ENCODE peak calls at places on chromosomes 1 and 21, in four cellular contexts. One of them, this sample, is unnamed.
A peak's percentile ranks its signal among the peaks of the same experiment; 100 is the strongest.

GRCh38 chr1:6599141-6599975 is 3.3 kb downstream of the KLHL21 start:
- DNase-seq in K562: no peak
- DNase-seq in mesenchymal stem cell: no peak
- DNase-seq in fibroblast of lung: peak; percentile 23
- DNase-seq in this sample: peak; percentile 48

GRCh38 chr1:82152356-82153281 is 351.9 kb downstream of the ADGRL2 start:
- DNase-seq in K562: no peak
- DNase-seq in mesenchymal stem cell: no peak
- DNase-seq in fibroblast of lung: no peak
- DNase-seq in this sample: no peak

GRCh38 chr1:57889686-57890360 is 466.0 kb upstream of the DAB1 start:
- DNase-seq in K562: no peak
- DNase-seq in mesenchymal stem cell: no peak
- DNase-seq in fibroblast of lung: peak; percentile 25
- DNase-seq in this sample: peak; percentile 42

GRCh38 chr1:174465855-174466254 is 18.1 kb downstream of the GPR52 start:
- DNase-seq in K562: no peak
- DNase-seq in mesenchymal stem cell: no peak
- DNase-seq in fibroblast of lung: no peak
- DNase-seq in this sample: no peak

GRCh38 chr1:31198150-31198549 is 41.5 kb downstream of the NKAIN1 start:
- DNase-seq in K562: no peak
- DNase-seq in mesenchymal stem cell: no peak
- DNase-seq in fibroblast of lung: no peak
- DNase-seq in this sample: peak; percentile 23

GRCh38 chr1:222163895-222164294 is 384.0 kb downstream of the HHIPL2 start:
- DNase-seq in K562: no peak
- DNase-seq in mesenchymal stem cell: no peak
- DNase-seq in fibroblast of lung: no peak
- DNase-seq in this sample: no peak

GRCh38 chr1:175984813-175985212 is 222.3 kb downstream of the COP1 start:
- DNase-seq in K562: no peak
- DNase-seq in mesenchymal stem cell: no peak
- DNase-seq in fibroblast of lung: no peak
- DNase-seq in this sample: no peak

GRCh38 chr1:89754518-89754917 is 66.3 kb upstream of the LRRC8D start:
- DNase-seq in K562: no peak
- DNase-seq in mesenchymal stem cell: peak; percentile 59
- DNase-seq in fibroblast of lung: peak; percentile 85
- DNase-seq in this sample: peak; percentile 58

GRCh38 chr1:34656706-34657105 is 98.1 kb upstream of the GJB5 start:
- DNase-seq in K562: no peak
- DNase-seq in mesenchymal stem cell: no peak
- DNase-seq in fibroblast of lung: no peak
- DNase-seq in this sample: no peak

GRCh38 chr21:36835383-36835795 is 131.1 kb downstream of the HLCS start:
- DNase-seq in K562: no peak
- DNase-seq in mesenchymal stem cell: no peak
- DNase-seq in fibroblast of lung: no peak
- DNase-seq in this sample: peak; percentile 37

GRCh38 chr1:7101187-7101586 is 315.9 kb downstream of the CAMTA1 start:
- DNase-seq in K562: no peak
- DNase-seq in mesenchymal stem cell: no peak
- DNase-seq in fibroblast of lung: no peak
- DNase-seq in this sample: no peak

GRCh38 chr1:163267962-163268361 is 53.8 kb upstream of the NUF2 start:
- DNase-seq in K562: no peak
- DNase-seq in mesenchymal stem cell: peak; percentile 4
- DNase-seq in fibroblast of lung: no peak
- DNase-seq in this sample: no peak

GRCh38 chr1:9313576-9313975 is 20.9 kb downstream of the SPSB1 start:
- DNase-seq in K562: no peak
- DNase-seq in mesenchymal stem cell: no peak
- DNase-seq in fibroblast of lung: no peak
- DNase-seq in this sample: no peak

GRCh38 chr1:102183711-102184110 is 187.0 kb upstream of the OLFM3 start:
- DNase-seq in K562: no peak
- DNase-seq in mesenchymal stem cell: no peak
- DNase-seq in fibroblast of lung: no peak
- DNase-seq in this sample: no peak

GRCh38 chr1:99751877-99752504 is 14.4 kb downstream of the FRRS1 start:
- DNase-seq in K562: no peak
- DNase-seq in mesenchymal stem cell: no peak
- DNase-seq in fibroblast of lung: no peak
- DNase-seq in this sample: no peak

GRCh38 chr1:177983824-177984528 is 14.1 kb upstream of the SEC16B start:
- DNase-seq in K562: no peak
- DNase-seq in mesenchymal stem cell: peak; percentile 91
- DNase-seq in fibroblast of lung: peak; percentile 97
- DNase-seq in this sample: peak; percentile 97

GRCh38 chr21:28308516-28308915 is 684.2 kb downstream of the LTN1 start:
- DNase-seq in K562: no peak
- DNase-seq in mesenchymal stem cell: no peak
- DNase-seq in fibroblast of lung: no peak
- DNase-seq in this sample: peak; percentile 62

GRCh38 chr1:182725264-182725965 is 41.0 kb upstream of the RGS8 start:
- DNase-seq in K562: no peak
- DNase-seq in mesenchymal stem cell: peak; percentile 11
- DNase-seq in fibroblast of lung: peak; percentile 27
- DNase-seq in this sample: no peak

GRCh38 chr1:16028237-16029002 is 6.6 kb downstream of the CLCNKA start:
- DNase-seq in K562: no peak
- DNase-seq in mesenchymal stem cell: no peak
- DNase-seq in fibroblast of lung: no peak
- DNase-seq in this sample: no peak

GRCh38 chr21:38806942-38807284 is 1.2 kb downstream of the ETS2 start:
- DNase-seq in K562: no peak
- DNase-seq in mesenchymal stem cell: no peak
- DNase-seq in fibroblast of lung: no peak
- DNase-seq in this sample: peak; percentile 76

GRCh38 chr1:16955186-16955585 is 25.2 kb downstream of the MFAP2 start:
- DNase-seq in K562: no peak
- DNase-seq in mesenchymal stem cell: no peak
- DNase-seq in fibroblast of lung: no peak
- DNase-seq in this sample: no peak

GRCh38 chr21:33433425-33434114 is 30.4 kb downstream of the IFNGR2 start:
- DNase-seq in K562: no peak
- DNase-seq in mesenchymal stem cell: no peak
- DNase-seq in fibroblast of lung: no peak
- DNase-seq in this sample: no peak

GRCh38 chr1:15411593-15412487 is 2.2 kb downstream of the EFHD2 start:
- DNase-seq in K562: no peak
- DNase-seq in mesenchymal stem cell: peak; percentile 78
- DNase-seq in fibroblast of lung: peak; percentile 53
- DNase-seq in this sample: peak; percentile 35

GRCh38 chr1:21913763-21914162 is 23.3 kb downstream of the HSPG2 start:
- DNase-seq in K562: no peak
- DNase-seq in mesenchymal stem cell: no peak
- DNase-seq in fibroblast of lung: no peak
- DNase-seq in this sample: peak; percentile 47

GRCh38 chr1:215523128-215523861 is 43.8 kb upstream of the KCTD3 start:
- DNase-seq in K562: no peak
- DNase-seq in mesenchymal stem cell: peak; percentile 37
- DNase-seq in fibroblast of lung: peak; percentile 67
- DNase-seq in this sample: peak; percentile 52

GRCh38 chr21:41135715-41136114 is 32.2 kb upstream of the BACE2 start:
- DNase-seq in K562: no peak
- DNase-seq in mesenchymal stem cell: no peak
- DNase-seq in fibroblast of lung: no peak
- DNase-seq in this sample: no peak
- H3K9ac ChIP-seq in K562: no peak overlapping the region
- H3K9ac ChIP-seq in mesenchymal stem cell: no peak overlapping the region
- H3K9ac ChIP-seq in fibroblast of lung: no peak overlapping the region
- H3K9ac ChIP-seq in this sample: no peak overlapping the region

DNA sequence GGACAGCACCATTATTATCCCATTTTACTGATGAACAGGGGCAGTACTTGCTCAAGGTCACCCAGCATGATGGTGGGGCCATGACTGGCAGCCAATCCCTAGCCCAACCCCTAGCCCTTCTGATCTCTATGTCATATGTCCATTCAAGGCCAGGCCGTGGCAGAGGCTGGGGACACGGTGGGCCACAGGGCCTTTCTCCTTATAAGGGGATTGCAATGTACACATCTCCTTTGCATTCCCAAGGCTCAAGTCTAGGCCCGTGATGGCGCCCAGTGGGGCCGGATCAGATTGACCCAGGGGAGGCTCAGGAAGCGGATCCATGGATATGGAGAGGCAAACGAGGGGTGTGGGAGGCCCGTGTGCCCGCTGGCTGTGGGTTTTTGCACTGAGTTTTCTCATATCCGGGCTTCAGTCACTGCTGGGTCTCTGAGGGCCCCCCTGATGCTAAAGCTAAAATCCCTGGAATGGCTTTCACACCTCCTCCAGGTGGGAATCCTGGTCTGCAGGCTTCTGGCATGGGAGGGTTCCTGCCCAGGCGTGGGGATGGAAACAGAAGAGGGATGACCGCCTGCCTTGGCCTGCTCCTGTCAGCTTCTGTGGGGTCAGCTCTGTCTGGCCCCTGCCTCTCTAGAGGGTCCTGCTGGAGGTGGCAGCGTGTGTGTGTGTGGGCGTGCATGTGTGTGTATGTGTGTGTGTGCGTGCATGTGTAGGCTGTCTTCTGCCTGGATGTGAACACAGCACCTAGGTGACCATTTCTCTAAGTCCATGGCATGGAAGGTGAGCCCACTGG is 2.1 kb downstream of the MYOM3 start:
- DNase-seq in K562: no peak
- DNase-seq in mesenchymal stem cell: no peak
- DNase-seq in fibroblast of lung: no peak
- DNase-seq in this sample: no peak
- H3K4me1 ChIP-seq in K562: no peaks in the 10 kb centered on the region
- H3K4me1 ChIP-seq in mesenchymal stem cell: peaks cover 30% of the 10 kb centered on the region
- H3K4me1 ChIP-seq in fibroblast of lung: no peaks in the 10 kb centered on the region
- H3K4me1 ChIP-seq in this sample: peaks cover 32% of the 10 kb centered on the region

GRCh38 chr1:234525156-234525774 is 46.3 kb upstream of the TARBP1 start:
- DNase-seq in K562: no peak
- DNase-seq in mesenchymal stem cell: no peak
- DNase-seq in fibroblast of lung: no peak
- DNase-seq in this sample: no peak

GRCh38 chr1:234529661-234530237 is 50.8 kb upstream of the TARBP1 start:
- DNase-seq in K562: no peak
- DNase-seq in mesenchymal stem cell: no peak
- DNase-seq in fibroblast of lung: no peak
- DNase-seq in this sample: peak; percentile 14

GRCh38 chr1:234528073-234528865 is 49.3 kb upstream of the TARBP1 start:
- DNase-seq in K562: peak; percentile 57
- DNase-seq in mesenchymal stem cell: no peak
- DNase-seq in fibroblast of lung: no peak
- DNase-seq in this sample: no peak

GRCh38 chr1:234529095-234529494 is 50.1 kb upstream of the TARBP1 start:
- DNase-seq in K562: no peak
- DNase-seq in mesenchymal stem cell: no peak
- DNase-seq in fibroblast of lung: no peak
- DNase-seq in this sample: no peak

DNA sequence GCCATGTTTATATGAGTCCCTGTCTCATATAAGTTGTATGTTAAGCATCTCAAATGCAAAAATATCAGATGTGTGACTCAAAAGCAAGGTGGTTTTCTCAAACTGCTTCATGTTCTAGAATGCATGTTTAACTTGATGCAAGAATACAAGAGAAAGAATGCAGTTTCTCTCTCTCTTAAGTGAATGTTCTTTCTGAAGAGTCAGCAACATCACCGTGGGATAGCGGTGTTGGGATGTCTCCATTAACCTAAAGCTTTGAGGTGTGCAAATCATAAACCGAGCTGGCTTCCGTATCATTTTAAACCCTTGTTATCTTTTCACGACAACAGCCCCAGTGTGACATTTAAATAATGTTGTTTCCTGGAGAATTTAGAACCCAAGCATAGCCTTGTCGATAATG is 48.4 kb upstream of the TARBP1 start:
- DNase-seq in K562: no peak
- DNase-seq in mesenchymal stem cell: no peak
- DNase-seq in fibroblast of lung: no peak
- DNase-seq in this sample: no peak
- H3K4me2 ChIP-seq in K562: peak overlapping the region; percentile 39
- H3K4me2 ChIP-seq in mesenchymal stem cell: no peak overlapping the region
- H3K4me2 ChIP-seq in fibroblast of lung: no peak overlapping the region
- H3K4me2 ChIP-seq in this sample: no peak overlapping the region

GRCh38 chr1:166875734-166876539 is at the start of gene TADA1:
- DNase-seq in K562: peak; percentile 97
- DNase-seq in mesenchymal stem cell: peak; percentile 96
- DNase-seq in fibroblast of lung: peak; percentile 97
- DNase-seq in this sample: peak; percentile 99
- H3K9ac ChIP-seq in K562: peak within 1 kb of the TSS; percentile 82
- H3K9ac ChIP-seq in mesenchymal stem cell: peak within 1 kb of the TSS; percentile 87
- H3K9ac ChIP-seq in fibroblast of lung: peak within 1 kb of the TSS; percentile 77
- H3K9ac ChIP-seq in this sample: peak within 1 kb of the TSS; percentile 85

GRCh38 chr21:34501716-34502115 is 10.3 kb downstream of the KCNE1 start:
- DNase-seq in K562: no peak
- DNase-seq in mesenchymal stem cell: no peak
- DNase-seq in fibroblast of lung: no peak
- DNase-seq in this sample: no peak

GRCh38 chr21:34499116-34499515 is 12.9 kb downstream of the KCNE1 start:
- DNase-seq in K562: no peak
- DNase-seq in mesenchymal stem cell: no peak
- DNase-seq in fibroblast of lung: no peak
- DNase-seq in this sample: no peak

GRCh38 chr21:34498623-34499022 is 13.4 kb downstream of the KCNE1 start:
- DNase-seq in K562: no peak
- DNase-seq in mesenchymal stem cell: peak; percentile 71
- DNase-seq in fibroblast of lung: peak; percentile 62
- DNase-seq in this sample: no peak

DNA sequence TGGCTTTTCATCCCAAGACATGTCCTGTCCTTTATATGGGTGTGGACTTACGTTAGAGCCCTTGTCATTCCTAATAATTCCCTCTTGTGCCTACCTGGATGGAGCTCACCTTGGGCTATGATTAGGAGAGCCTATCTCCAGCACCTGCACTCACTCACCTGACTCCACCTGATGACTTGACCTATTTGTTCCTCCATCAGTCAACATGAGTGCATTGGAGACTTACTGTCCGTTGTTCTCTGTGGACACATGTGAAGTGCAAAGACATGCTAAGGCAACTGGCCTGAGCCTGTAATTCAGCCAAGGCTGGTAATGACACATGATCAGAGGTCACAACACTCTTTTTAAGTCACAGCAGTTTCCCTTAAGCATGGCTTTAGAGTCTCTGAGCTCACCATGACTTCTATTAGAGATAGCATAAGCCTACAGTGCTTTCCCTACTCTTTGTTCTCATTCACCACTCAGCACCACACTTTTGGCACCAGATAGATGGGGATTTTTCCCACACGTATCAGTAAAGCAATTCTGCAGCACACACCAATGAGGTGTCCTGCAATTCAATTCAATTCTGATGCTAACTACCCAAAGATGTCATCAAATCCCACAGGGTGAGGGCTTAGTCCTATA is 9.4 kb downstream of the KCNE1 start:
- DNase-seq in K562: no peak
- DNase-seq in mesenchymal stem cell: no peak
- DNase-seq in fibroblast of lung: no peak
- DNase-seq in this sample: no peak
- H3K4me1 ChIP-seq in K562: no peaks in the 10 kb centered on the region
- H3K4me1 ChIP-seq in mesenchymal stem cell: no peaks in the 10 kb centered on the region
- H3K4me1 ChIP-seq in fibroblast of lung: no peaks in the 10 kb centered on the region
- H3K4me1 ChIP-seq in this sample: no peaks in the 10 kb centered on the region

GRCh38 chr1:1629430-1630190 is 2.4 kb upstream of the MMP23B start:
- DNase-seq in K562: peak; percentile 21
- DNase-seq in mesenchymal stem cell: no peak
- DNase-seq in fibroblast of lung: no peak
- DNase-seq in this sample: no peak
- H3K4me2 ChIP-seq in K562: no peak overlapping the region
- H3K4me2 ChIP-seq in mesenchymal stem cell: no peak overlapping the region
- H3K4me2 ChIP-seq in fibroblast of lung: no peak overlapping the region
- H3K4me2 ChIP-seq in this sample: no peak overlapping the region

GRCh38 chr21:44812640-44813039 is 5.2 kb downstream of the SUMO3 start:
- DNase-seq in K562: no peak
- DNase-seq in mesenchymal stem cell: no peak
- DNase-seq in fibroblast of lung: no peak
- DNase-seq in this sample: no peak
- H3K9ac ChIP-seq in K562: no peak overlapping the region
- H3K9ac ChIP-seq in mesenchymal stem cell: no peak overlapping the region
- H3K9ac ChIP-seq in fibroblast of lung: no peak overlapping the region
- H3K9ac ChIP-seq in this sample: no peak overlapping the region